ENCODE peak calls at places on chromosomes 3 and 15, in ten cellular contexts. A, Q, L, F, C, U, R, P, M and Y are unnamed samples.
A peak's percentile ranks its signal among the peaks of the same experiment; 100 is the strongest.

GRCh38 chr15:65087411-65087810 is 10.9 kb downstream of the KBTBD13 start:
- DNase-seq in A (no peak), Q (no peak), L (no peak), F (no peak), C (no peak), U (no peak), R (no peak), P (peak; percentile 42), M (no peak), Y (no peak)

GRCh38 chr3:69121513-69121912 is 882 bp downstream of the LMOD3 start:
- DNase-seq in A (no peak), Q (no peak), L (no peak), F (no peak), C (no peak), U (no peak), R (no peak), P (no peak), M (no peak), Y (no peak)

GRCh38 chr3:193884652-193885051 is 251.3 kb upstream of the HES1 start:
- DNase-seq in A (no peak), Q (no peak), L (no peak), F (no peak), C (no peak), U (no peak), R (no peak), P (no peak), M (no peak), Y (no peak)

GRCh38 chr15:59377940-59378339 is 5.3 kb upstream of the MYO1E start:
- DNase-seq in A (no peak), Q (no peak), L (no peak), F (no peak), C (no peak), U (no peak), R (no peak), P (no peak), M (no peak), Y (no peak)

GRCh38 chr15:77386626-77387025 is 33.3 kb downstream of the PEAK1 start:
- DNase-seq in A (no peak), Q (no peak), L (no peak), F (no peak), C (no peak), U (no peak), R (no peak), P (no peak), M (no peak), Y (no peak)

GRCh38 chr3:187978433-187979011 is 175.4 kb upstream of the LPP start:
- DNase-seq in A (no peak), Q (no peak), L (no peak), F (no peak), C (no peak), U (no peak), R (no peak), P (no peak), M (no peak), Y (no peak)

GRCh38 chr3:13303410-13303809 is 116.7 kb downstream of the NUP210 start:
- DNase-seq in A (no peak), Q (no peak), L (no peak), F (no peak), C (no peak), U (no peak), R (no peak), P (no peak), M (no peak), Y (no peak)

GRCh38 chr3:44995142-44995770 is 19.2 kb downstream of the EXOSC7 start:
- DNase-seq in A (no peak), Q (peak; percentile 69), L (no peak), F (no peak), C (no peak), U (peak; percentile 78), R (no peak), P (no peak), M (no peak), Y (no peak)

GRCh38 chr15:49215768-49216739 is 46.0 kb downstream of the GALK2 start:
- DNase-seq in A (no peak), Q (no peak), L (no peak), F (no peak), C (no peak), U (no peak), R (no peak), P (peak; percentile 65), M (peak; percentile 17), Y (no peak)

GRCh38 chr3:103794656-103795055 is 1359.8 kb downstream of the ZPLD1 start:
- DNase-seq in A (no peak), Q (no peak), L (no peak), F (no peak), C (no peak), U (no peak), R (no peak), P (no peak), M (no peak), Y (no peak)

GRCh38 chr3:126377211-126377610 is 17.5 kb upstream of the CFAP100 start:
- DNase-seq in A (no peak), Q (peak; percentile 30), L (no peak), F (no peak), C (no peak), U (no peak), R (no peak), P (no peak), M (no peak), Y (no peak)